ENCODE peak calls at places on chromosome 16, in six cellular contexts. One of them, this sample, is unnamed. For H3K4me1, the result is how much of the 10 kb centered on the place peaks cover.

GRCh38 chr16:75116911-75117245 is 298 bp upstream of the LDHD start:
- DNase-seq in thoracic aorta: no peak
- DNase-seq in GM23338: no peak
- DNase-seq in sigmoid colon: no peak
- DNase-seq in IMR-90: no peak
- DNase-seq in heart right ventricle: no peak
- DNase-seq in this sample: no peak

GRCh38 chr16:31201511-31202401 is 804 bp downstream of the PYCARD start:
- DNase-seq in GM23338: peak
- DNase-seq in heart right ventricle: peak
- DNase-seq in thoracic aorta: no peak
- DNase-seq in IMR-90: no peak
- DNase-seq in sigmoid colon: no peak
- DNase-seq in this sample: peak

GRCh38 chr16:67966549-67967182 is 1.8 kb downstream of the SLC12A4 start:
- DNase-seq in sigmoid colon: no peak
- DNase-seq in GM23338: peak
- DNase-seq in heart right ventricle: peak
- DNase-seq in thoracic aorta: no peak
- DNase-seq in IMR-90: no peak
- DNase-seq in this sample: peak

GRCh38 chr16:528111-529011 is 849 bp downstream of the CAPN15 start:
- DNase-seq in thoracic aorta: peak
- DNase-seq in sigmoid colon: no peak
- DNase-seq in IMR-90: peak
- DNase-seq in heart right ventricle: peak
- DNase-seq in GM23338: peak
- DNase-seq in this sample: peak

GRCh38 chr16:4134434-4134833 is 18.2 kb upstream of the ADCY9 start:
- DNase-seq in sigmoid colon: no peak
- DNase-seq in IMR-90: no peak
- DNase-seq in heart right ventricle: no peak
- DNase-seq in thoracic aorta: no peak
- DNase-seq in GM23338: no peak
- DNase-seq in this sample: no peak

GRCh38 chr16:49338867-49339266 is 34.7 kb upstream of the C16orf78 start:
- DNase-seq in IMR-90: no peak
- DNase-seq in GM23338: no peak
- DNase-seq in heart right ventricle: no peak
- DNase-seq in thoracic aorta: no peak
- DNase-seq in sigmoid colon: no peak
- DNase-seq in this sample: no peak

GRCh38 chr16:10683160-10683559 is 11.6 kb downstream of the TEKT5 start:
- DNase-seq in heart right ventricle: no peak
- DNase-seq in GM23338: peak
- DNase-seq in IMR-90: no peak
- DNase-seq in sigmoid colon: no peak
- DNase-seq in thoracic aorta: no peak
- DNase-seq in this sample: no peak

GRCh38 chr16:71924710-71925109 is 29.4 kb downstream of the IST1 start:
- DNase-seq in thoracic aorta: no peak
- DNase-seq in GM23338: no peak
- DNase-seq in heart right ventricle: no peak
- DNase-seq in IMR-90: no peak
- DNase-seq in sigmoid colon: no peak
- DNase-seq in this sample: no peak

GRCh38 chr16:21158208-21159110 is at the start of gene LDAF1:
- DNase-seq in GM23338: peak
- DNase-seq in sigmoid colon: peak
- DNase-seq in heart right ventricle: peak
- DNase-seq in thoracic aorta: peak
- DNase-seq in IMR-90: peak
- DNase-seq in this sample: peak

GRCh38 chr16:46736695-46737094 is 11.4 kb downstream of the MYLK3 start:
- DNase-seq in GM23338: no peak
- DNase-seq in IMR-90: no peak
- DNase-seq in sigmoid colon: peak
- DNase-seq in thoracic aorta: no peak
- DNase-seq in heart right ventricle: no peak
- DNase-seq in this sample: peak

GRCh38 chr16:77732241-77732946 is 10.1 kb downstream of the NUDT7 start:
- DNase-seq in thoracic aorta: no peak
- DNase-seq in GM23338: no peak
- DNase-seq in IMR-90: peak
- DNase-seq in heart right ventricle: no peak
- DNase-seq in sigmoid colon: no peak
- DNase-seq in this sample: peak

GRCh38 chr16:89367538-89368059 is 122.8 kb downstream of the ANKRD11 start:
- DNase-seq in thoracic aorta: no peak
- DNase-seq in sigmoid colon: no peak
- DNase-seq in heart right ventricle: no peak
- DNase-seq in GM23338: no peak
- DNase-seq in IMR-90: no peak
- DNase-seq in this sample: no peak

GRCh38 chr16:11487289-11487688 is 99.4 kb downstream of the LITAF start:
- DNase-seq in heart right ventricle: no peak
- DNase-seq in GM23338: no peak
- DNase-seq in sigmoid colon: no peak
- DNase-seq in thoracic aorta: no peak
- DNase-seq in IMR-90: no peak
- DNase-seq in this sample: no peak

GRCh38 chr16:57091200-57091989 is 988 bp upstream of the CPNE2 start:
- DNase-seq in heart right ventricle: peak
- DNase-seq in GM23338: peak
- DNase-seq in sigmoid colon: peak
- DNase-seq in IMR-90: peak
- DNase-seq in thoracic aorta: peak
- DNase-seq in this sample: peak

GRCh38 chr16:88478115-88478514 is 25.0 kb downstream of the ZFPM1 start:
- DNase-seq in thoracic aorta: no peak
- DNase-seq in IMR-90: no peak
- DNase-seq in GM23338: no peak
- DNase-seq in heart right ventricle: no peak
- DNase-seq in sigmoid colon: no peak
- DNase-seq in this sample: no peak

GRCh38 chr16:566475-567361 is at the start of gene NHLRC4:
- DNase-seq in sigmoid colon: peak
- DNase-seq in thoracic aorta: no peak
- DNase-seq in heart right ventricle: peak
- DNase-seq in GM23338: peak
- DNase-seq in IMR-90: peak
- DNase-seq in this sample: peak

GRCh38 chr16:7086842-7087616 is 245.6 kb upstream of the RBFOX1 start:
- DNase-seq in GM23338: peak
- DNase-seq in sigmoid colon: no peak
- DNase-seq in thoracic aorta: no peak
- DNase-seq in heart right ventricle: peak
- DNase-seq in IMR-90: no peak
- DNase-seq in this sample: no peak

GRCh38 chr16:27867122-27868110 is 196.1 kb downstream of the GSG1L start:
- DNase-seq in sigmoid colon: no peak
- DNase-seq in IMR-90: peak
- DNase-seq in GM23338: peak
- DNase-seq in heart right ventricle: peak
- DNase-seq in thoracic aorta: no peak
- DNase-seq in this sample: peak

GRCh38 chr16:65828296-65828695 is 538.2 kb upstream of the CDH5 start:
- DNase-seq in sigmoid colon: no peak
- DNase-seq in thoracic aorta: no peak
- DNase-seq in heart right ventricle: no peak
- DNase-seq in IMR-90: no peak
- DNase-seq in GM23338: no peak
- DNase-seq in this sample: no peak

GRCh38 chr16:86509759-86510464 is 415 bp upstream of the FOXF1 start:
- DNase-seq in heart right ventricle: peak
- DNase-seq in thoracic aorta: no peak
- DNase-seq in GM23338: peak
- DNase-seq in IMR-90: peak
- DNase-seq in sigmoid colon: peak
- DNase-seq in this sample: peak

GRCh38 chr16:57519796-57520360 is 16.5 kb downstream of the CCDC102A start:
- DNase-seq in heart right ventricle: peak
- DNase-seq in thoracic aorta: no peak
- DNase-seq in GM23338: peak
- DNase-seq in IMR-90: peak
- DNase-seq in sigmoid colon: peak
- DNase-seq in this sample: peak

GRCh38 chr16:87965973-87966667 is 14.9 kb downstream of the BANP start:
- DNase-seq in thoracic aorta: no peak
- DNase-seq in IMR-90: peak
- DNase-seq in heart right ventricle: no peak
- DNase-seq in GM23338: no peak
- DNase-seq in sigmoid colon: no peak
- DNase-seq in this sample: no peak

GRCh38 chr16:83344014-83344413 is 463.8 kb upstream of the HSBP1 start:
- DNase-seq in IMR-90: peak
- DNase-seq in heart right ventricle: no peak
- DNase-seq in sigmoid colon: no peak
- DNase-seq in GM23338: no peak
- DNase-seq in thoracic aorta: no peak
- DNase-seq in this sample: peak

GRCh38 chr16:29896841-29897240 is 2.5 kb downstream of the SEZ6L2 start:
- DNase-seq in heart right ventricle: no peak
- DNase-seq in sigmoid colon: no peak
- DNase-seq in thoracic aorta: no peak
- DNase-seq in IMR-90: no peak
- DNase-seq in GM23338: no peak
- DNase-seq in this sample: no peak

GRCh38 chr16:66420396-66420795 is 6.7 kb upstream of the BEAN1 start:
- DNase-seq in heart right ventricle: no peak
- DNase-seq in thoracic aorta: no peak
- DNase-seq in GM23338: no peak
- DNase-seq in IMR-90: peak
- DNase-seq in sigmoid colon: no peak
- DNase-seq in this sample: no peak

GRCh38 chr16:85371948-85372347 is 241.2 kb upstream of the GSE1 start:
- DNase-seq in IMR-90: no peak
- DNase-seq in GM23338: no peak
- DNase-seq in heart right ventricle: no peak
- DNase-seq in thoracic aorta: no peak
- DNase-seq in sigmoid colon: no peak
- DNase-seq in this sample: no peak

GRCh38 chr16:85370881-85371651 is 242.1 kb upstream of the GSE1 start:
- DNase-seq in heart right ventricle: no peak
- DNase-seq in sigmoid colon: peak
- DNase-seq in IMR-90: no peak
- DNase-seq in GM23338: no peak
- DNase-seq in thoracic aorta: peak
- DNase-seq in this sample: peak

GRCh38 chr16:85374571-85374872 is 238.6 kb upstream of the GSE1 start:
- DNase-seq in IMR-90: no peak
- DNase-seq in sigmoid colon: no peak
- DNase-seq in thoracic aorta: no peak
- DNase-seq in GM23338: no peak
- DNase-seq in heart right ventricle: no peak
- DNase-seq in this sample: no peak

GRCh38 chr16:85373741-85374570 is 239.2 kb upstream of the GSE1 start:
- DNase-seq in sigmoid colon: no peak
- DNase-seq in GM23338: no peak
- DNase-seq in thoracic aorta: no peak
- DNase-seq in heart right ventricle: no peak
- DNase-seq in IMR-90: no peak
- DNase-seq in this sample: no peak

DNA sequence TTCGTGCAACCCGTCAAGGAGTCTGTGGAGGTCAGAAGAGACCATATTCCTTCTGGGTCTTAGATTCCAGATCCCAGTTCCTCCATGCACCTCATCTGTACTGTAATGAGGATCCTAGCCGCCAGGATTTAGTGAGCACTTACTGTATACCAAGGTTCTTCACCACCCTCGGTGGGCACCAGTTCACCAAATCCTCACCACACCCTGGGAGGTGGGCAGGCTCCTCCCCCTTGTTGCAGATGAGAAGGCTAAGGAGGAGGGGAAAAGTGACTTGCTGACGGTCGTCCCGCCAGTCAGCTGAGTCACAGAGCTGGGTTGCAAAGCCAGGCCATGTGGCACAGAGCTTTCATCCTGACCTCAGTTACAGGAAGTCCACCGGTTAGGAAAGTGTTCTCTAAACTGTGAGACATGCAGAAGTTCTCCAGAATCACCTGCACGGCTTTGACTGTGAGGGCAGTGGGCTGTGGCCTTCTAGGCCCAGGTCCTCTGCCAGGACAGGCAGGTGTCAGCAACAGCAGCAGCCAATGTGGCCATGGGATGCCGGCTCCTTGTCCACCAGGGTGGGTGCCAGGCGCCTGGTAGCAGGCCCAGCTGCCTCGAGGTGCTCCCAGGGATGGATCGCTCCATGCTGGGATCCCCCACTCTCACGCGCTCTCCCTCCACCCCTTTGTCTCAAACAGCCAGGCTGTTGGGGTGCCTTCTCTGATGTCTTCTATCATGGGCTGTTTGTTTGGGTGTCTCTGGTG is 240.3 kb upstream of the GSE1 start:
- DNase-seq in IMR-90: peak
- DNase-seq in GM23338: no peak
- DNase-seq in heart right ventricle: no peak
- DNase-seq in thoracic aorta: peak
- DNase-seq in sigmoid colon: peak
- DNase-seq in this sample: peak
- H3K4me1 ChIP-seq in IMR-90: under half
- H3K4me1 ChIP-seq in GM23338: under half
- H3K4me1 ChIP-seq in heart right ventricle: under half
- H3K4me1 ChIP-seq in thoracic aorta: half or more
- H3K4me1 ChIP-seq in sigmoid colon: half or more
- H3K4me1 ChIP-seq in this sample: under half

DNA sequence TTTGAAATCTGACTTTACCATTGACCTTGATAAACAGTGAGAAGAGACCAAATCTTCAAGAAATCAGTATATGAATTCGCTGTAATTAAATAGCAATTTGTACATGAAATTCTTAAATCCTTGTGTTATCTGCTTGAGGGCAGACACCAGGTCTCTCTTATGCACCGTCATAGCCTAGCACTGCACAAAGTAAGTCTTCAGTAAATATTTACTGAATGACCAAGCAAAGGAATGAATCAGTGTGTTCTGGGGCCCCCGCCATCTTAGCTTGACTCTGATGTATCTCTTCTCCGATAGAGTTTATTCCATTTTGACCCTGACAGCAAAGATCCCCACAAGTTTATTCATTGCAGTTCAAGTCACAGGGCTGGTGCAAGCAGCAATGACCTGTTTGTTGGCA is 328.0 kb downstream of the TMEM114 start:
- DNase-seq in IMR-90: no peak
- DNase-seq in sigmoid colon: no peak
- DNase-seq in thoracic aorta: no peak
- DNase-seq in heart right ventricle: no peak
- DNase-seq in GM23338: no peak
- DNase-seq in this sample: no peak
- H3K4me1 ChIP-seq in IMR-90: under half
- H3K4me1 ChIP-seq in sigmoid colon: under half
- H3K4me1 ChIP-seq in thoracic aorta: under half
- H3K4me1 ChIP-seq in heart right ventricle: under half
- H3K4me1 ChIP-seq in GM23338: under half
- H3K4me1 ChIP-seq in this sample: under half

GRCh38 chr16:51035711-51036110 is 115.4 kb downstream of the SALL1 start:
- DNase-seq in sigmoid colon: no peak
- DNase-seq in GM23338: no peak
- DNase-seq in IMR-90: no peak
- DNase-seq in thoracic aorta: no peak
- DNase-seq in heart right ventricle: no peak
- DNase-seq in this sample: no peak
- H3K4me1 ChIP-seq in sigmoid colon: under half
- H3K4me1 ChIP-seq in GM23338: under half
- H3K4me1 ChIP-seq in IMR-90: under half
- H3K4me1 ChIP-seq in thoracic aorta: under half
- H3K4me1 ChIP-seq in heart right ventricle: under half
- H3K4me1 ChIP-seq in this sample: under half

GRCh38 chr16:12613992-12614661 is 189.6 kb downstream of the CPPED1 start:
- DNase-seq in GM23338: no peak
- DNase-seq in IMR-90: no peak
- DNase-seq in heart right ventricle: no peak
- DNase-seq in thoracic aorta: no peak
- DNase-seq in sigmoid colon: no peak
- DNase-seq in this sample: no peak
- H3K4me1 ChIP-seq in GM23338: under half
- H3K4me1 ChIP-seq in IMR-90: under half
- H3K4me1 ChIP-seq in heart right ventricle: under half
- H3K4me1 ChIP-seq in thoracic aorta: under half
- H3K4me1 ChIP-seq in sigmoid colon: under half
- H3K4me1 ChIP-seq in this sample: under half

This sample was measured in mesenchymal stem cell.